ENCODE peak calls at places on chromosomes 16 and 17, in eight cellular contexts. F, K, I, S, E, N, J and Z are unnamed samples.
A peak's percentile ranks its signal among the peaks of the same experiment; 100 is the strongest.

GRCh38 chr17:15348030-15348429 is 6.6 kb upstream of the TEKT3 start:
- DNase-seq in E (no peak), F (no peak), I (peak; percentile 34), N (no peak), S (no peak), J (no peak), K (no peak), Z (no peak)

GRCh38 chr17:39165178-39165843 is 650 bp downstream of the ARL5C start:
- DNase-seq in S (no peak), K (no peak), J (no peak), N (no peak), F (no peak), E (no peak), I (no peak), Z (no peak)

GRCh38 chr17:7176870-7177209 is 2.3 kb downstream of the ASGR1 start:
- DNase-seq in K (no peak), S (no peak), E (no peak), J (no peak), I (no peak), N (no peak), F (no peak), Z (no peak)

GRCh38 chr17:4101127-4101798 is 41.6 kb downstream of the ZZEF1 start:
- DNase-seq in I (peak; percentile 40), N (no peak), J (no peak), S (no peak), E (no peak), K (peak; percentile 91), F (no peak), Z (no peak)

GRCh38 chr16:3021449-3022207 is 1.5 kb downstream of the TNFRSF12A start:
- DNase-seq in N (peak; percentile 80), J (peak; percentile 82), K (peak; percentile 65), E (peak; percentile 68), S (peak; percentile 76), F (peak; percentile 89), I (peak; percentile 94), Z (peak; percentile 84)

GRCh38 chr17:42521036-42521435 is 15.0 kb upstream of the NAGLU start:
- DNase-seq in F (no peak), E (no peak), J (no peak), N (no peak), I (no peak), K (peak; percentile 39), S (no peak), Z (no peak)

GRCh38 chr16:56013962-56014552 is 138.9 kb upstream of the CES5A start:
- DNase-seq in E (peak; percentile 45), I (peak; percentile 12), S (no peak), J (peak; percentile 4), F (peak; percentile 57), N (no peak), K (peak; percentile 6), Z (no peak)

GRCh38 chr17:57420674-57421392 is 164.5 kb downstream of the MSI2 start:
- DNase-seq in E (no peak), K (no peak), J (no peak), S (no peak), I (no peak), F (no peak), N (peak; percentile 36), Z (no peak)

GRCh38 chr17:44376124-44376523 is 12.5 kb upstream of the FAM171A2 start:
- DNase-seq in J (no peak), I (peak; percentile 10), S (peak; percentile 65), F (peak; percentile 58), E (peak; percentile 57), K (peak; percentile 24), N (no peak), Z (no peak)

GRCh38 chr17:67435122-67435521 is 58.0 kb downstream of the PITPNC1 start:
- DNase-seq in S (no peak), N (peak; percentile 34), J (no peak), I (no peak), E (peak; percentile 10), F (no peak), K (no peak), Z (no peak)

GRCh38 chr17:59776577-59776976 is 69.1 kb downstream of the VMP1 start:
- DNase-seq in N (no peak), F (no peak), E (no peak), S (no peak), J (no peak), I (no peak), K (no peak), Z (no peak)

GRCh38 chr17:81794074-81794476 is 9.9 kb upstream of the GCGR start:
- DNase-seq in N (no peak), K (no peak), E (no peak), I (no peak), S (no peak), F (no peak), J (no peak), Z (no peak)

GRCh38 chr17:59848778-59849177 is 44.0 kb downstream of the TUBD1 start:
- DNase-seq in S (peak; percentile 53), F (no peak), J (no peak), K (no peak), N (peak; percentile 74), I (peak; percentile 75), E (peak; percentile 75), Z (no peak)

GRCh38 chr17:42067371-42068180 is 17.2 kb upstream of the C17orf113 start:
- DNase-seq in E (peak; percentile 84), K (peak; percentile 57), F (peak; percentile 58), I (peak; percentile 23), J (no peak), N (peak; percentile 74), S (peak; percentile 63), Z (peak; percentile 30)

GRCh38 chr17:205176-205538 is 23.7 kb upstream of the DOC2B start:
- DNase-seq in N (no peak), E (no peak), I (no peak), K (no peak), S (no peak), J (no peak), F (no peak), Z (no peak)

GRCh38 chr16:50280932-50281331 is 14.6 kb downstream of the ADCY7 start:
- DNase-seq in E (no peak), F (no peak), N (no peak), I (no peak), J (no peak), K (no peak), S (no peak), Z (no peak)
- H3K4me1 ChIP-seq in E (peaks cover 50% of the 10 kb centered on the region), F (peaks cover 12% of the 10 kb centered on the region), N (peaks cover 13% of the 10 kb centered on the region), I (peaks cover 4% of the 10 kb centered on the region), J (no peaks in the 10 kb centered on the region), K (no peaks in the 10 kb centered on the region), S (peaks cover 8% of the 10 kb centered on the region), Z (no peaks in the 10 kb centered on the region)

GRCh38 chr16:78096386-78096785 is 3.1 kb upstream of the WWOX start:
- DNase-seq in E (no peak), S (no peak), I (peak; percentile 4), J (no peak), K (no peak), N (no peak), F (no peak), Z (no peak)

GRCh38 chr16:78099372-78100161 is at the start of gene WWOX:
- DNase-seq in N (peak; percentile 97), J (peak; percentile 93), E (peak; percentile 96), K (peak; percentile 99), I (peak; percentile 98), F (peak; percentile 95), S (peak; percentile 96), Z (peak; percentile 96)

GRCh38 chr16:78098087-78098486 is 1.4 kb upstream of the WWOX start:
- DNase-seq in K (no peak), E (no peak), F (no peak), J (no peak), I (no peak), N (no peak), S (no peak), Z (no peak)

GRCh38 chr16:78098544-78099371 is 696 bp upstream of the WWOX start:
- DNase-seq in N (no peak), E (no peak), K (no peak), J (no peak), I (no peak), F (no peak), S (no peak), Z (no peak)

DNA sequence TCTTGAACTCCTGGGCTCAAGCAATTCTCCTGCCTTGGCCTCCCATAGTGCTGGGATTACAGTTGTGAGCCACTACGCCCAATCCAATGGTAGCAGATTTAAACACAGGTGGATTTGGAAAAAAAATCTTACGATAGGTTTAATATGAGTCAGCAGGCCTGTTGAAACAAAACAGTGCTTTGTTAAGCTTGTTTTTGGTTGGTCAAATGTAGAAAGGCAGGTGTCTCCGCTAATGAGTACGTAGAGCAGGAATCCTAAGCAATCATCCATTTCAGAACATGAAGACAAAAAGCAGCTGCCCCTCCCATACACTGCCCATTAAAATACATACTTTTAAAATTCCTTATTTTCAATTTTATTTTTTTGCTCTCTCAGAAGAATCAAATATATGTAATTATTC is 1.9 kb upstream of the WWOX start:
- DNase-seq in S (no peak), I (no peak), J (no peak), K (no peak), N (no peak), F (no peak), E (no peak), Z (no peak)
- TF ChIP-seq CTCF in S (no peak), I (no peak), J (no peak), K (no peak), N (no peak), F (no peak), E (no peak), Z (no peak)

GRCh38 chr16:31193874-31194273 is 8.7 kb downstream of the PYCARD start:
- DNase-seq in I (no peak), N (no peak), K (no peak), E (no peak), F (no peak), J (no peak), S (no peak), Z (no peak)
- TF ChIP-seq POLR2A in I (no peak), N (no peak), K (no peak), E (no peak), F (no peak), J (no peak), S (no peak), Z (no peak)

DNA sequence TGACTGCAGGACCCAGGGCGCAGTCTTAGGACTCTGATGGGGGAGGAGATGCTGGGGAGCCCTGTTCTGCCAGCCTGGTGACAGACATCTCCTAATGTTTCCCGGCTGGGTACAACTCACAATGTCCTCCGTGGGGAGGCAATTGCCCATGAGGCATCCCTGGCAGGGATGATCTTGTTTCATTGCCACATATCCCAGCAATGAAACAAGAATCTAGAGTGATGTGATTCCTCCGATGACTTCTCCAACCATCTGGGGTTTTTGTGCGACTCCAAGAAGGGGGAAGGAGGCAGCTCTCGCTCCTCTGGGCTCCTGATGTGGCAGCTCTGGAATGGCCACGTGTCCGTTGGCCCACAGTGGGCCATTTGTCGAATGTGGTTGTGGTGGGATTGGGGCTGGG is 255.8 kb downstream of the SEC14L1 start:
- DNase-seq in N (no peak), J (no peak), F (no peak), I (no peak), S (no peak), E (no peak), K (no peak), Z (no peak)
- H3K4me1 ChIP-seq in N (peaks cover 85% of the 10 kb centered on the region), J (peaks cover 25% of the 10 kb centered on the region), F (peaks cover 68% of the 10 kb centered on the region), I (peaks cover 39% of the 10 kb centered on the region), S (peaks cover 31% of the 10 kb centered on the region), E (peaks cover 79% of the 10 kb centered on the region), K (peaks cover 26% of the 10 kb centered on the region), Z (peaks cover 36% of the 10 kb centered on the region)